ENCODE peak calls at places on chromosomes 13 and 19, in six cellular contexts. Y is ovary, M is adrenal gland, U is upper lobe of right lung, C is HepG2, T is fibroblast of lung. N is an unnamed sample. For H3K4me1, the result is how much of the 10 kb centered on the place peaks cover.

GRCh38 chr19:7326105-7326877 is 22.4 kb upstream of the ARHGEF18 start:
- DNase-seq in C (peak), Y (no peak), U (peak), T (no peak), M (no peak), N (peak)

GRCh38 chr19:31639306-31639705 is 290.1 kb upstream of the TSHZ3 start:
- DNase-seq in M (no peak), T (peak), U (no peak), C (no peak), Y (no peak), N (no peak)

GRCh38 chr13:30196025-30196424 is 111.3 kb downstream of the KATNAL1 start:
- DNase-seq in M (no peak), Y (no peak), C (no peak), U (no peak), T (peak), N (peak)

GRCh38 chr19:46573679-46574522 is 27.2 kb upstream of the CALM3 start:
- DNase-seq in T (no peak), Y (no peak), C (peak), U (no peak), M (no peak), N (no peak)

GRCh38 chr13:35961002-35961401 is 170.2 kb downstream of the DCLK1 start:
- DNase-seq in Y (no peak), M (no peak), U (no peak), C (no peak), T (peak), N (no peak)

GRCh38 chr19:5144545-5145179 is 175.7 kb downstream of the KDM4B start:
- DNase-seq in C (no peak), Y (peak), T (no peak), U (no peak), M (no peak), N (no peak)

GRCh38 chr19:15622991-15623390 is 8.0 kb downstream of the CYP4F8 start:
- DNase-seq in M (no peak), C (no peak), T (no peak), Y (no peak), U (no peak), N (no peak)

GRCh38 chr13:22061371-22061805 is 390.5 kb downstream of the FGF9 start:
- DNase-seq in U (no peak), T (no peak), C (no peak), M (no peak), Y (no peak), N (no peak)

GRCh38 chr13:110618167-110618566 is 2.8 kb downstream of the NAXD start:
- DNase-seq in T (no peak), U (no peak), Y (no peak), C (no peak), M (no peak), N (no peak)

DNA sequence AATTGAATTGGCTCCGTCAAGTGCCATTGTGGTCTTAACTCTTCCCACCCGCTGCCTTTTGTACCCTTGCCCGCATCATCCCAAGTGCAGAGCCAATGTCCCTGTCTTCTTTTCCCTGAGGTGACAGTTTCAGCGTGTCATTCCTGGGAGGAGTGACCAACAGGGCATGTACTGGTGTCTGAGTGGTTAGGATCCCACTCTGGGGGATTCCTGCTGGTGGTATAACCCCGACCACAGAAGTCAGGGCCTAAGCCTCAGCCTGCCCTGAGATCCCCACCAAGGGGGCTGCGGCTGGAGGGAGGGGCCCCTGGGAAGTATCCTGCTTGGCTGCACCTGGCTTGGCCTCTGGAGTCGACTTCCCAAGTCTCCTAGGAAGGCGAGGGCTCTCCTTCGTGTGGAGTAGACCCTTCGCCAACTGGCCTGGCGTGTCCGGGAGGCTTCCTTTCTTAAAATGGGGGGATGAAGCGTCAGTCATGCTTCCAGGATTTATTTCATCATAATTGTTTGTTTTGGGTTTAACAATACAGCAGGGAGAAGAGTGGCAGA is 40.6 kb downstream of the NFIX start:
- DNase-seq in U (peak), Y (no peak), C (no peak), T (no peak), M (no peak), N (no peak)
- H3K4me1 ChIP-seq in U (half or more), Y (half or more), C (half or more), T (half or more), M (under half), N (under half)

GRCh38 chr19:58262922-58263296 is 15.8 kb upstream of the ZNF8 start:
- DNase-seq in U (no peak), C (no peak), T (no peak), Y (no peak), M (no peak), N (no peak)

GRCh38 chr19:58265100-58265499 is 13.7 kb upstream of the ZNF8 start:
- DNase-seq in U (no peak), C (no peak), T (no peak), Y (no peak), M (no peak), N (no peak)

GRCh38 chr19:58268344-58268743 is 10.4 kb upstream of the ZNF8 start:
- DNase-seq in M (no peak), C (no peak), Y (no peak), U (no peak), T (no peak), N (no peak)
- H3K4me1 ChIP-seq in M (under half), C (under half), Y (under half), U (under half), T (under half), N (under half)

GRCh38 chr19:34178276-34178614 is 5.9 kb downstream of the LSM14A start:
- DNase-seq in T (no peak), M (no peak), Y (no peak), C (no peak), U (no peak), N (no peak)

GRCh38 chr19:34173145-34173956 is 1.0 kb downstream of the LSM14A start:
- DNase-seq in M (peak), T (peak), Y (peak), C (peak), U (no peak), N (no peak)

GRCh38 chr19:34179066-34179465 is 6.8 kb downstream of the LSM14A start:
- DNase-seq in Y (no peak), C (no peak), T (no peak), M (no peak), U (no peak), N (no peak)

GRCh38 chr19:34180273-34180672 is 8.0 kb downstream of the LSM14A start:
- DNase-seq in Y (no peak), U (no peak), T (no peak), M (no peak), C (no peak), N (no peak)

GRCh38 chr19:34176581-34176980 is 4.3 kb downstream of the LSM14A start:
- DNase-seq in T (no peak), Y (no peak), C (no peak), U (no peak), M (no peak), N (no peak)
- H3K4me1 ChIP-seq in T (under half), Y (under half), C (half or more), U (half or more), M (half or more), N (under half)

GRCh38 chr13:27135023-27135422 is 36.6 kb downstream of the USP12 start:
- DNase-seq in C (no peak), U (no peak), T (no peak), M (no peak), Y (no peak), N (no peak)
- H3K4me1 ChIP-seq in C (under half), U (under half), T (under half), M (under half), Y (under half), N (under half)

GRCh38 chr13:106540613-106541012 is 5.2 kb upstream of the EFNB2 start:
- DNase-seq in C (no peak), T (no peak), M (no peak), Y (no peak), U (no peak), N (no peak)
- H3K4me1 ChIP-seq in C (under half), T (under half), M (under half), Y (under half), U (under half), N (under half)

DNA sequence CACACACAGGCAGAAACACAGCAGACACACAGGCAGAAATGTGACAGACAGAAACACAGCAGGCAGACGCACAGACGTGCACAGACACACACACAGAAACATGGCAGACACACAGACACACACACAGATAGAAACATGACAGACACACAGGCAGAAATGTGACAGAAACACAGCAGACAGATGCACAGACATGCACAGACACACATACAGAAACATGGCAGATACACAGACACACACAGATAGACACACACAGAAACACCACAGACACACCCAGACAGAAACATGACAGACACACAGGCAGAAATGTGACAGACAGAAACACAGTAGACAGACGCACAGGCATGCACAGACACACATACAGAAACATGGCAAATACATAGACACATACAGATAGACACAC is 1.3 kb downstream of the TBXA2R start:
- DNase-seq in Y (no peak), U (no peak), M (no peak), T (no peak), C (no peak), N (no peak)
- H3K4me1 ChIP-seq in Y (under half), U (under half), M (under half), T (under half), C (under half), N (under half)

DNA sequence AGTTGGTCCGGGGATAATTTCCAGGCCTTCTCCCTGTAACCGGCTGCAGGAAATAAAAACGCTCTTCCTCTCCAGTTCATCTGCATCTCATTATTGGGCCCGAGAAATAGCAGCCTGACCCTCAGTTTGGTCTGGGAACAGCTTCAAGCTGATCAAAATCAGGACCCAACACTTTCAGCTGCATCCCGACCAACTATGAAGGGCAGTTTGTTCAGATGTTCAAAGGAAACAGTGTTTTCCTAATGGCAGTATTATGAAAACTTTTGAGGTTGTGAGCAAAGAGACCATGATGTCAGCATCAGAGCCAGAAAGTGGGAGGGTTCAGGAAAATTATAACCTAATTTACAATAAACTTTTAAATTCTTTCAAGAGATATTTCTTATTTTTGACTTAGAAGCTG is 35.7 kb downstream of the STK24 start:
- DNase-seq in C (no peak), M (no peak), T (no peak), Y (no peak), U (no peak), N (no peak)
- H3K4me1 ChIP-seq in C (half or more), M (under half), T (under half), Y (under half), U (half or more), N (under half)

GRCh38 chr13:98351636-98352035 is 174.6 kb upstream of the RNF113B start:
- DNase-seq in U (no peak), Y (no peak), M (no peak), C (no peak), T (no peak), N (no peak)
- H3K4me1 ChIP-seq in U (under half), Y (under half), M (under half), C (under half), T (under half), N (under half)

N was measured in BE2C.